ENCODE peak calls at places on chromosome 10, in four cellular contexts. A is CD4-positive, alpha-beta memory T cell; W is astrocyte; O is stomach. Q is an unnamed sample. For H3K4me1, the result is how much of the 10 kb centered on the place peaks cover.

GRCh38 chr10:116721991-116722392 is 20.4 kb downstream of the HSPA12A start:
- DNase-seq in A (no peak), W (peak), O (no peak), Q (no peak)

GRCh38 chr10:14698487-14699170 is 76.1 kb downstream of the FAM107B start:
- DNase-seq in A (no peak), W (peak), O (no peak), Q (no peak)

GRCh38 chr10:93821051-93821772 is 63.5 kb downstream of the LGI1 start:
- DNase-seq in A (no peak), W (peak), O (no peak), Q (no peak)

GRCh38 chr10:73554729-73555128 is 36.4 kb downstream of the USP54 start:
- DNase-seq in A (no peak), W (no peak), O (no peak), Q (no peak)

GRCh38 chr10:117441812-117442443 is 66.7 kb upstream of the PDZD8 start:
- DNase-seq in A (no peak), W (peak), O (no peak), Q (no peak)

GRCh38 chr10:103153302-103153759 is 39.7 kb downstream of the NT5C2 start:
- DNase-seq in A (no peak), W (no peak), O (no peak), Q (no peak)

GRCh38 chr10:80861882-80862281 is 324.2 kb downstream of the SH2D4B start:
- DNase-seq in A (no peak), W (no peak), O (no peak), Q (no peak)

GRCh38 chr10:78547905-78548304 is 514.2 kb downstream of the RPS24 start:
- DNase-seq in A (no peak), W (no peak), O (no peak), Q (no peak)

GRCh38 chr10:48399056-48399541 is 92.6 kb downstream of the MAPK8 start:
- DNase-seq in A (no peak), W (peak), O (no peak), Q (no peak)

GRCh38 chr10:35372329-35372728 is 36.0 kb downstream of the CCNY start:
- DNase-seq in A (no peak), W (peak), O (no peak), Q (peak)

GRCh38 chr10:62811159-62811875 is 4.8 kb downstream of the EGR2 start:
- DNase-seq in A (no peak), W (no peak), O (no peak), Q (no peak)

GRCh38 chr10:60172363-60172990 is 217.2 kb downstream of the ANK3 start:
- DNase-seq in A (no peak), W (no peak), O (no peak), Q (no peak)

GRCh38 chr10:112242769-112243168 is 40.4 kb upstream of the TECTB start:
- DNase-seq in A (no peak), W (no peak), O (no peak), Q (no peak)

GRCh38 chr10:84026821-84027257 is 112.5 kb upstream of the GHITM start:
- DNase-seq in A (no peak), W (no peak), O (no peak), Q (no peak)

GRCh38 chr10:95201736-95202135 is 7.7 kb downstream of the ACSM6 start:
- DNase-seq in A (no peak), W (peak), O (no peak), Q (no peak)

GRCh38 chr10:62689712-62690111 is 114.8 kb upstream of the ADO start:
- DNase-seq in A (peak), W (no peak), O (no peak), Q (no peak)

GRCh38 chr10:67861750-67862460 is 22.6 kb upstream of the SIRT1 start:
- DNase-seq in A (no peak), W (no peak), O (no peak), Q (no peak)

GRCh38 chr10:57535306-57535705 is 732.4 kb downstream of the IPMK start:
- DNase-seq in A (no peak), W (no peak), O (no peak), Q (no peak)

GRCh38 chr10:105785721-105786120 is 1144.6 kb downstream of the SORCS3 start:
- DNase-seq in A (no peak), W (no peak), O (no peak), Q (no peak)

GRCh38 chr10:116654816-116655215 is 34.1 kb downstream of the PNLIPRP2 start:
- DNase-seq in A (no peak), W (no peak), O (no peak), Q (no peak)

GRCh38 chr10:88071814-88072380 is 208.5 kb downstream of the PTEN start:
- DNase-seq in A (no peak), W (no peak), O (no peak), Q (no peak)

GRCh38 chr10:88066319-88066718 is 202.9 kb downstream of the PTEN start:
- DNase-seq in A (no peak), W (no peak), O (no peak), Q (no peak)

GRCh38 chr10:88066876-88067275 is 203.5 kb downstream of the PTEN start:
- DNase-seq in A (peak), W (no peak), O (no peak), Q (no peak)

GRCh38 chr10:88070080-88070880 is 206.9 kb downstream of the PTEN start:
- DNase-seq in A (no peak), W (no peak), O (no peak), Q (no peak)

DNA sequence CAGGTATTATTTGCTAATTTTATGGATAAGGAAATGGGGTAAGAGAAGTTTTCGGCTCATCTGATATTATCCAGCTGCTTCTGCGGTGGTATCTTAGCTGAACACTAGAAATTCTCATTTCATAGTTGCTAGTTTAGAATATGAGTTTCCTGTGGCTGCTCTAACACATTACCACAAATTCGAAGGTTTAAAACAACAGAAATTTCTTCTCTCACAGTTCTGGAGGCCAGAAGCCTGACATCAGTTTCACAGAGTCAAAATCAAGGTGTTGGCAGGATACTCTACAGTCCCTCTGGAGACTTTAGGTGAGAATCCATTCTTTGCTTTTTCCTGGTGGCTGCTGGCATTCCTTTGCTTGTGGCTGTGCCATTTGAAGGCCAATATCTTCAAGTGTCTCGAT is 205.9 kb downstream of the PTEN start:
- DNase-seq in A (no peak), W (no peak), O (no peak), Q (no peak)
- H3K4me1 ChIP-seq in A (under half), W (under half), O (under half), Q (under half)

DNA sequence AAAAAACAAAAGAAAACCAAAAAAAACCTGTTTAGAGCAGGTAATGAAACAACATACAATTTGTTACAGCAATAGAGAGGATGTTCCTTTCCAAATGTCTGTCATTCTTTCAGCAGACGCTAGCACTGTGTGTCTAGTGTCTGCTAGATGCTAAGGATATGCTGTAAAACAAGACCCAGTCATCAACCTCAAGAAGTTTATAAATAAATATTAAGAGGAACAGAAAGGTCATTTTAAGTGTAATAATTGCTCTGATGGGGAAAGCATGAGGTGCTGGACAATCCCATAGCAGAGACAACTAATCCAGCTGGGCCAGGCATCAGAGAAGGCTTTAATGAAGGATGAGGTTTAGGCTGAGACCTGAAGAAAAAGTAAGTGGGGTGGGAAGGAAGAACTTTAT is 23.3 kb upstream of the ASCC1 start:
- DNase-seq in A (no peak), W (no peak), O (no peak), Q (no peak)
- H3K4me1 ChIP-seq in A (under half), W (under half), O (under half), Q (under half)

DNA sequence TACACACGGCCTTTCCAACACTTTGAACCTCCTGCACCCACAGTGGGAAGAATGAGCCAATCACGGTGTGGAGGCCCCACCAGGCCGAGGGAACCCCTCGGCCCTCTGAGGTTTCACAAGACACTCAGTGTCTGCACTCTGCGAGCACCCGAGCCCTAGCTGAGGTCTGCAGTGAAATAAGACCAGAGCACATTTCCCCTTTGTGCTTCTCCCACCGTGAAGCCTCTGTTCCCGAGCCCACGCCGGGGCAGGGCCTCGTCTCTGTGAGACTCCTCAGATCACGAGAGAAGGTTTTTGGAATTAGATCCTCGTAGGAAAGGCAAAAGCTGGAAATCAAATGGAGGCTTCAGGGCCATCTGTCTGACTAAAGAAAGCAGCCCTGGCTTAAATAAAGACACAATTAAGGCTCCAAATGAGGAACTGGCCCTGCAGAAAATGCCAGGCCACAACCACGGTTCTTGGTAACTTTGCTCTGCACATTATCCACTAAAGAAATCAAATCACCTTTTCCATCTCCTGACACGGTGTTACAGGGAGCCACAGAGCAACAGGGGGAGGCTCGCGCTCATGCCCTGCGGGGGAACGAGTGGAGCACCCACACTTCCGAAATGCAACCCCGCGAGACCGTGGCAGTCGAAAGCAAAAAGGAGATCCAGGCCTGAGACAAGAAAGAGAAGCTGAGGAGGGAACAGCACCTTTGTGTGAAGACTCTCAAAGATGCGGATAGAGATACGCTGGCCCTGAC is 43.7 kb downstream of the FAM53B start:
- DNase-seq in A (no peak), W (no peak), O (no peak), Q (no peak)
- H3K4me1 ChIP-seq in A (half or more), W (under half), O (half or more), Q (under half)

GRCh38 chr10:114393886-114394285 is 10.4 kb downstream of the AFAP1L2 start:
- DNase-seq in A (no peak), W (no peak), O (no peak), Q (no peak)

GRCh38 chr10:114394531-114394930 is 9.8 kb downstream of the AFAP1L2 start:
- DNase-seq in A (no peak), W (no peak), O (no peak), Q (no peak)

GRCh38 chr10:114393482-114393881 is 10.8 kb downstream of the AFAP1L2 start:
- DNase-seq in A (no peak), W (peak), O (no peak), Q (no peak)

GRCh38 chr10:114396455-114396854 is 7.8 kb downstream of the AFAP1L2 start:
- DNase-seq in A (no peak), W (no peak), O (no peak), Q (no peak)

DNA sequence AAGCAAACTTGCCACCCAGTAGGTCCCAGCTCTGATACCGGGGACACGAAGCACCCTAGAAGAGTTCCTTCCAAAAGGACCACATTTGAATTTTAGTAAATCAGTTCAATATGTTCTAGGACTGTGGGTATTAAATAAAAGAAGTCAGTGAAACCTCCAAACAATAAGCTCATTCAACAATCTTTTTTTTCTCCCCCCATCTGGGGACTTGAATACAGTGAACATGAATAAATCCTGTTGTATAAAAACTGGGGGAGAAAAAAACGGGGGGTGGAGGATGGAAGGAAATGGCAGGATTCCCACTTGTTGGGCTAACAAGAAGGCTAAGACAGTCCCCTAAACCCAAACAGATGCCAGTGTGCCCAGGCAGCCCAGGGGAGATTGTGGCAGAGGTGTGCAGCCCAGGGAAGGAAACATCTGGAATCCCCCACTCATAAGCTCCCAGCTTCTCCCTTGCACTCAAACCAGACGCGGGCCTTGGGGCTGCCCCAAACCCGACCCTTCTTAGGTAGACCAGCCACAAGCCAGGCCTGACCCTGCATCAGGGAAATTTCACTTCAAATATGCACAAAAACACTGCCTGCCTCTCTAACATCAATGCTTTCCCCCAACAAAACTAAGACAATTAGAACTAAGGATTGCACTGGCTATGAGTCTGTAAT is 8.8 kb downstream of the AFAP1L2 start:
- DNase-seq in A (no peak), W (no peak), O (no peak), Q (no peak)
- H3K4me1 ChIP-seq in A (under half), W (under half), O (under half), Q (under half)

Q was measured in lung.